ENCODE peak calls at places on chromosomes 3 and 15, in five cellular contexts. Q is dorsolateral prefrontal cortex, Z is astrocyte, F is body of pancreas, L is fibroblast of mammary gland. R is an unnamed sample.

GRCh38 chr15:55853134-55853533 is 110.2 kb upstream of the PRTG start:
- DNase-seq in Z (no peak), L (no peak), F (no peak), Q (no peak), R (no peak)

GRCh38 chr3:41681479-41681878 is 280.4 kb downstream of the ULK4 start:
- DNase-seq in L (peak), F (no peak), Z (peak), Q (no peak), R (peak)

GRCh38 chr3:127535901-127536817 is 54.4 kb downstream of the TPRA1 start:
- DNase-seq in L (no peak), Q (peak), Z (no peak), F (peak), R (no peak)

GRCh38 chr3:48432411-48433371 is 2.8 kb upstream of the PLXNB1 start:
- DNase-seq in Z (no peak), F (no peak), L (no peak), Q (no peak), R (no peak)

GRCh38 chr3:16427309-16427965 is 86.1 kb downstream of the RFTN1 start:
- DNase-seq in F (peak), Q (no peak), Z (peak), L (peak), R (peak)

GRCh38 chr3:5021571-5022092 is 42.4 kb downstream of the BHLHE40 start:
- DNase-seq in Q (no peak), L (peak), Z (peak), F (no peak), R (no peak)

GRCh38 chr3:11810276-11810675 is 36.4 kb downstream of the TAMM41 start:
- DNase-seq in L (peak), F (no peak), Q (no peak), Z (peak), R (peak)

GRCh38 chr15:38758001-38758400 is 193.4 kb upstream of the RASGRP1 start:
- DNase-seq in L (peak), Z (peak), Q (no peak), F (no peak), R (peak)

GRCh38 chr3:126338796-126339241 is 18.4 kb downstream of the KLF15 start:
- DNase-seq in L (no peak), Q (no peak), Z (no peak), F (no peak), R (no peak)

GRCh38 chr3:170092907-170093306 is 55.1 kb downstream of the GPR160 start:
- DNase-seq in Q (no peak), L (no peak), F (no peak), Z (no peak), R (no peak)

GRCh38 chr3:31648286-31648968 is 115.7 kb downstream of the STT3B start:
- DNase-seq in Q (no peak), F (no peak), L (no peak), Z (no peak), R (no peak)

GRCh38 chr15:57060799-57061198 is 142.4 kb downstream of the TCF12 start:
- DNase-seq in L (peak), Z (peak), Q (no peak), F (no peak), R (peak)

GRCh38 chr3:16290007-16290826 is 25.2 kb downstream of the OXNAD1 start:
- DNase-seq in Z (no peak), L (peak), F (peak), Q (no peak), R (no peak)

GRCh38 chr15:55494927-55495326 is 13.1 kb downstream of the DNAAF4 start:
- DNase-seq in F (peak), L (no peak), Q (no peak), Z (no peak), R (no peak)

GRCh38 chr15:52559583-52559982 is 9.2 kb downstream of the ARPP19 start:
- DNase-seq in Q (peak), Z (peak), L (peak), F (no peak), R (no peak)

GRCh38 chr3:81769271-81769670 is 7.8 kb upstream of the GBE1 start:
- DNase-seq in F (no peak), L (no peak), Z (no peak), Q (no peak), R (no peak)

GRCh38 chr3:59185586-59186381 is 136.0 kb upstream of the CFAP20DC start:
- DNase-seq in F (no peak), L (peak), Q (no peak), Z (peak), R (no peak)

GRCh38 chr3:56616479-56617006 is 59.6 kb downstream of the CCDC66 start:
- DNase-seq in F (no peak), L (no peak), Q (no peak), Z (no peak), R (no peak)

GRCh38 chr3:160401301-160402095 is 2.0 kb downstream of the SMC4 start:
- DNase-seq in Z (peak), L (peak), Q (no peak), F (peak), R (no peak)

GRCh38 chr3:42507751-42508335 is 5.4 kb downstream of the VIPR1 start:
- DNase-seq in Q (peak), F (no peak), Z (no peak), L (no peak), R (no peak)

GRCh38 chr3:184738982-184739381 is 27.1 kb upstream of the MAGEF1 start:
- DNase-seq in F (no peak), L (no peak), Q (no peak), Z (no peak), R (no peak)

GRCh38 chr3:134056464-134056891 is 26.8 kb upstream of the SLCO2A1 start:
- DNase-seq in F (no peak), Q (no peak), L (no peak), Z (no peak), R (no peak)

GRCh38 chr3:129475863-129476262 is 35.8 kb downstream of the IFT122 start:
- DNase-seq in F (no peak), Z (no peak), L (no peak), Q (no peak), R (no peak)

GRCh38 chr3:24722106-24722505 is 227.5 kb upstream of the THRB start:
- DNase-seq in L (no peak), F (no peak), Z (no peak), Q (no peak), R (no peak)

GRCh38 chr15:42276762-42277161 is 3.5 kb upstream of the TMEM87A start:
- DNase-seq in F (no peak), Q (no peak), L (no peak), Z (no peak), R (no peak)

GRCh38 chr3:24155291-24155690 is 210.2 kb downstream of the NR1D2 start:
- DNase-seq in Z (no peak), F (no peak), L (no peak), Q (no peak), R (no peak)

GRCh38 chr3:195162033-195162669 is 108.8 kb downstream of the XXYLT1 start:
- DNase-seq in Z (no peak), F (peak), L (no peak), Q (no peak), R (no peak)

GRCh38 chr15:70741107-70741511 is 22.2 kb downstream of the UACA start:
- DNase-seq in L (peak), Z (peak), F (peak), Q (no peak), R (peak)

GRCh38 chr3:4656059-4656458 is 162.9 kb downstream of the ITPR1 start:
- DNase-seq in F (peak), Q (peak), Z (peak), L (peak), R (no peak)

GRCh38 chr3:141093971-141094401 is 42.8 kb downstream of the SPSB4 start:
- DNase-seq in Z (peak), F (peak), L (no peak), Q (peak), R (no peak)

GRCh38 chr3:38007754-38008090 is 17.1 kb downstream of the VILL start:
- DNase-seq in F (no peak), L (no peak), Z (no peak), Q (no peak), R (no peak)

GRCh38 chr3:38006031-38006430 is 15.4 kb downstream of the VILL start:
- DNase-seq in Q (no peak), L (no peak), F (no peak), Z (no peak), R (no peak)

GRCh38 chr3:38008191-38008701 is 17.7 kb downstream of the VILL start:
- DNase-seq in F (no peak), Q (no peak), Z (no peak), L (no peak), R (no peak)

GRCh38 chr3:38005076-38006020 is 14.8 kb downstream of the VILL start:
- DNase-seq in Z (no peak), Q (peak), L (no peak), F (peak), R (no peak)

DNA sequence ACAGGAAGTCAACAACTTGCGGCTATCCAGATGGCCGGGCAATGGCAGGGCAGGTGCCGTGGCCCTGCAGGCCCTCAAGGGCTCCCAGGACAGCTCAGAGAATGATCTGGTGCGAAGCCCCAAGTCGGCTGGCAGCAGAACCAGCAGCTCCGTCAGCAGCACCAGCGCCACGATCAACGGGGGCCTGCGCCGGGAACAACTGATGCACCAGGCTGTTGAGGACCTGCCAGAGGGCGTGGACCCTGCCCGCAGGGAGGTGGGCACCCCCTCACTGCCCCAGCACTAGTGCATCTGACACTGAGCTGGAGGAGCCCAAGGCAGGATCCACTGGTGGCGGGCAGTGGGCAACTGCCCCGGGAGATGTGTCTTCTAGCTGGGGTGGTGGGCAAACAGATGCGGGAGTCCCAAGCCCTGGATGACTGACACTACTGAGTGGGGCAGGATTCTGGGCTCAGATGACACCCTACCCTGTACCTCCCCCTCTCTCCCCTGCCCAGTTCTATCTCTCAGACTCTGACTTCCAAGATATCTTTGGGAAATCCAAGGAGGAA is 15.9 kb downstream of the VILL start:
- DNase-seq in F (no peak), Z (no peak), Q (no peak), L (no peak), R (no peak)
- H3K4me3 ChIP-seq in F (no peak), Z (no peak), Q (no peak), L (no peak), R (no peak)

GRCh38 chr15:60544581-60545115 is 65.7 kb upstream of the ICE2 start:
- DNase-seq in F (no peak), L (no peak), Q (no peak), Z (no peak), R (no peak)
- TF ChIP-seq CTCF in F (no peak), L (no peak), Q (no peak), Z (no peak), R (no peak)

GRCh38 chr15:25862469-25863066 is 559 bp downstream of the ATP10A start:
- DNase-seq in Q (no peak), F (no peak), Z (no peak), L (peak), R (no peak)
- H3K4me3 ChIP-seq in Q (peak), F (peak), Z (peak), L (peak), R (peak)

DNA sequence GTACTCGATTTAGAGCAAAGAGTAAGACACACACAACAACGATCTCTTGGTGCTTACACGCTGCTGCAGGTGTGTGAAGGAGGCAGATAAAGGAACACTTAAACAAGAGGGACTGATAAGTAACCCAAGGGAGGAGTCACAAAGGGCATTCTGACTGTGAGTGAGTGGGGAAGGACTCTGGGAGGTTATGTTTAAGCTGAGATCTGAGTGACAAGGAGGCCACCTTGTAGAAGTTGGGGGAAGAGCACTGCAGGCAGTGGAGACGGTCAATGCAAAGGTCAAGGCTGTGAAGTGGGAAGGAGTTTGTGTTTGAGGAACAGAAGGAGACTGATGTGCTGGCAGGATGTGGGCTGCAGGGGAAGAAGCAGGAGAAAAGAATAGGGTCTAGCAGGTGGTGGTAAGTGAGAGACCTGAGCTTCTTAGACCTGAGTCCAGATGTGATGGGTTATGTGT is 63.1 kb downstream of the LPP start:
- DNase-seq in Z (no peak), Q (no peak), L (no peak), F (no peak), R (no peak)
- TF ChIP-seq CTCF in Z (no peak), Q (no peak), L (no peak), F (no peak), R (no peak)

GRCh38 chr3:28295819-28296364 is 52.6 kb upstream of the ZCWPW2 start:
- DNase-seq in Z (no peak), F (no peak), Q (no peak), L (no peak), R (no peak)
- H3K4me3 ChIP-seq in Z (no peak), F (no peak), Q (no peak), L (no peak), R (no peak)

GRCh38 chr3:171113716-171114115 is 87.2 kb upstream of the SLC2A2 start:
- DNase-seq in Q (no peak), Z (no peak), L (no peak), F (no peak), R (no peak)
- TF ChIP-seq CTCF in Q (no peak), Z (peak), L (peak), F (no peak), R (peak)

DNA sequence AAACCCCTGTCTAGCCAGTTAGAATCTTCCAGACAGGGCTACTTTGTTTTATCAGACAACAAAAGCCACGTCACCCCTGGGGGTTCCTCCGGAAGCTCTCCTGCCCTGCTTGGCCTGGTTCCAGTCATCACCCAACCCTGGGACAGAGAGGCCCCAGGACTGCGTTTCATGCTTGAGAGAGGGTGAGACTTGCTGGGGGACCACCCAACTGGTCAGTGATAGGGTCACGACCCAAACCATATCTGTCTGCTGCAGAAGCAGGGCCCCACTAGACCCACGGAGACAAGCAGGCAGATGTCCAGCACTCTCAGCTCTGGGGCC is 1.2 kb downstream of the NT5DC2 start:
- DNase-seq in L (peak), F (peak), Z (peak), Q (no peak), R (no peak)
- H3K4me3 ChIP-seq in L (peak), F (no peak), Z (peak), Q (peak), R (peak)